ENCODE peak calls at places on chromosomes 3 and 15, in four cellular contexts. One of them, this sample, is unnamed.

GRCh38 chr3:113685956-113686721 is 10.3 kb downstream of the USF3 start:
- DNase-seq in stomach: no peak
- DNase-seq in SK-N-SH: no peak
- DNase-seq in HepG2: peak; percentile 78
- DNase-seq in this sample: no peak

GRCh38 chr3:29285356-29286070 is 4.6 kb downstream of the RBMS3 start:
- DNase-seq in stomach: no peak
- DNase-seq in SK-N-SH: no peak
- DNase-seq in HepG2: no peak
- DNase-seq in this sample: peak; percentile 57

GRCh38 chr3:82416828-82417227 is 655.4 kb upstream of the GBE1 start:
- DNase-seq in stomach: no peak
- DNase-seq in HepG2: no peak
- DNase-seq in SK-N-SH: no peak
- DNase-seq in this sample: no peak

GRCh38 chr3:82132210-82133069 is 371.0 kb upstream of the GBE1 start:
- DNase-seq in SK-N-SH: no peak
- DNase-seq in HepG2: peak; percentile 41
- DNase-seq in stomach: no peak
- DNase-seq in this sample: no peak

GRCh38 chr3:160755776-160756304 is at the start of gene PPM1L:
- DNase-seq in SK-N-SH: peak; percentile 76
- DNase-seq in HepG2: no peak
- DNase-seq in stomach: peak; percentile 68
- DNase-seq in this sample: no peak

GRCh38 chr3:183539821-183540220 is 15.7 kb downstream of the KLHL6 start:
- DNase-seq in HepG2: no peak
- DNase-seq in SK-N-SH: no peak
- DNase-seq in stomach: no peak
- DNase-seq in this sample: no peak

GRCh38 chr3:185724761-185725160 is 100.1 kb downstream of the IGF2BP2 start:
- DNase-seq in SK-N-SH: no peak
- DNase-seq in stomach: no peak
- DNase-seq in HepG2: no peak
- DNase-seq in this sample: no peak

GRCh38 chr3:112974178-112974517 is 755 bp downstream of the CD200R1 start:
- DNase-seq in SK-N-SH: no peak
- DNase-seq in stomach: no peak
- DNase-seq in HepG2: no peak
- DNase-seq in this sample: no peak

GRCh38 chr3:4493931-4494806 is 1.0 kb downstream of the ITPR1 start:
- DNase-seq in HepG2: no peak
- DNase-seq in SK-N-SH: peak; percentile 42
- DNase-seq in stomach: no peak
- DNase-seq in this sample: no peak

GRCh38 chr3:73765878-73766564 is 141.3 kb upstream of the PDZRN3 start:
- DNase-seq in SK-N-SH: no peak
- DNase-seq in stomach: no peak
- DNase-seq in HepG2: no peak
- DNase-seq in this sample: no peak

GRCh38 chr15:84810073-84810840 is 6.9 kb upstream of the ALPK3 start:
- DNase-seq in HepG2: no peak
- DNase-seq in stomach: no peak
- DNase-seq in SK-N-SH: no peak
- DNase-seq in this sample: no peak

GRCh38 chr15:78620839-78621421 is at the start of gene CHRNA3:
- DNase-seq in HepG2: no peak
- DNase-seq in SK-N-SH: peak; percentile 85
- DNase-seq in stomach: peak; percentile 9
- DNase-seq in this sample: no peak

GRCh38 chr15:75554717-75555116 is 24.4 kb downstream of the PTPN9 start:
- DNase-seq in SK-N-SH: no peak
- DNase-seq in HepG2: no peak
- DNase-seq in stomach: no peak
- DNase-seq in this sample: no peak

GRCh38 chr15:85582719-85583089 is 202.3 kb downstream of the AKAP13 start:
- DNase-seq in SK-N-SH: peak; percentile 56
- DNase-seq in stomach: peak; percentile 53
- DNase-seq in HepG2: no peak
- DNase-seq in this sample: no peak

GRCh38 chr3:22115581-22115980 is 364.6 kb upstream of the ZNF385D start:
- DNase-seq in SK-N-SH: no peak
- DNase-seq in HepG2: no peak
- DNase-seq in stomach: no peak
- DNase-seq in this sample: no peak

GRCh38 chr3:8482960-8483665 is 18.5 kb upstream of the LMCD1 start:
- DNase-seq in HepG2: peak; percentile 75
- DNase-seq in stomach: peak; percentile 58
- DNase-seq in SK-N-SH: no peak
- DNase-seq in this sample: no peak

GRCh38 chr3:23587513-23587912 is 218.2 kb upstream of the UBE2E1 start:
- DNase-seq in stomach: no peak
- DNase-seq in SK-N-SH: no peak
- DNase-seq in HepG2: no peak
- DNase-seq in this sample: no peak

GRCh38 chr15:29570121-29570930 is 251.9 kb downstream of the TJP1 start:
- DNase-seq in SK-N-SH: peak; percentile 76
- DNase-seq in stomach: no peak
- DNase-seq in HepG2: no peak
- DNase-seq in this sample: no peak

GRCh38 chr3:46098319-46098761 is 71.1 kb upstream of the XCR1 start:
- DNase-seq in SK-N-SH: no peak
- DNase-seq in stomach: no peak
- DNase-seq in HepG2: no peak
- DNase-seq in this sample: no peak

GRCh38 chr3:17355591-17355990 is 386.8 kb downstream of the TBC1D5 start:
- DNase-seq in stomach: no peak
- DNase-seq in HepG2: no peak
- DNase-seq in SK-N-SH: no peak
- DNase-seq in this sample: no peak

GRCh38 chr15:66498501-66499386 is 1.2 kb upstream of the SNAPC5 start:
- DNase-seq in SK-N-SH: peak; percentile 34
- DNase-seq in HepG2: peak; percentile 15
- DNase-seq in stomach: no peak
- DNase-seq in this sample: no peak

GRCh38 chr3:105093371-105093770 is 273.3 kb upstream of the ALCAM start:
- DNase-seq in SK-N-SH: no peak
- DNase-seq in stomach: no peak
- DNase-seq in HepG2: no peak
- DNase-seq in this sample: no peak

GRCh38 chr3:13644341-13645082 is 95.6 kb downstream of the FBLN2 start:
- DNase-seq in SK-N-SH: no peak
- DNase-seq in stomach: no peak
- DNase-seq in HepG2: no peak
- DNase-seq in this sample: no peak

GRCh38 chr15:40445411-40446055 is 4.8 kb downstream of the BAHD1 start:
- DNase-seq in SK-N-SH: no peak
- DNase-seq in stomach: no peak
- DNase-seq in HepG2: no peak
- DNase-seq in this sample: no peak

GRCh38 chr3:120477826-120478225 is 27.0 kb upstream of the FSTL1 start:
- DNase-seq in SK-N-SH: no peak
- DNase-seq in stomach: no peak
- DNase-seq in HepG2: no peak
- DNase-seq in this sample: no peak

GRCh38 chr3:12442654-12443501 is 41.4 kb upstream of the TSEN2 start:
- DNase-seq in stomach: no peak
- DNase-seq in SK-N-SH: no peak
- DNase-seq in HepG2: no peak
- DNase-seq in this sample: no peak

GRCh38 chr3:178513539-178514410 is 22.5 kb upstream of the KCNMB2 start:
- DNase-seq in SK-N-SH: no peak
- DNase-seq in stomach: no peak
- DNase-seq in HepG2: no peak
- DNase-seq in this sample: no peak

GRCh38 chr3:148331111-148331818 is 366.4 kb upstream of the AGTR1 start:
- DNase-seq in stomach: no peak
- DNase-seq in HepG2: no peak
- DNase-seq in SK-N-SH: no peak
- DNase-seq in this sample: no peak

GRCh38 chr15:63764124-63764827 is 69.5 kb downstream of the HERC1 start:
- DNase-seq in HepG2: no peak
- DNase-seq in SK-N-SH: no peak
- DNase-seq in stomach: no peak
- DNase-seq in this sample: no peak

GRCh38 chr15:69154026-69154425 is 6.4 kb upstream of the GLCE start:
- DNase-seq in HepG2: no peak
- DNase-seq in SK-N-SH: no peak
- DNase-seq in stomach: no peak
- DNase-seq in this sample: no peak

GRCh38 chr3:32500225-32500624 is 2.4 kb downstream of the CMTM6 start:
- DNase-seq in stomach: no peak
- DNase-seq in SK-N-SH: no peak
- DNase-seq in HepG2: no peak
- DNase-seq in this sample: no peak
- H3K27ac ChIP-seq in stomach: no peak overlapping the region
- H3K27ac ChIP-seq in SK-N-SH: no peak overlapping the region
- H3K27ac ChIP-seq in HepG2: no peak overlapping the region
- H3K27ac ChIP-seq in this sample: no peak overlapping the region

DNA sequence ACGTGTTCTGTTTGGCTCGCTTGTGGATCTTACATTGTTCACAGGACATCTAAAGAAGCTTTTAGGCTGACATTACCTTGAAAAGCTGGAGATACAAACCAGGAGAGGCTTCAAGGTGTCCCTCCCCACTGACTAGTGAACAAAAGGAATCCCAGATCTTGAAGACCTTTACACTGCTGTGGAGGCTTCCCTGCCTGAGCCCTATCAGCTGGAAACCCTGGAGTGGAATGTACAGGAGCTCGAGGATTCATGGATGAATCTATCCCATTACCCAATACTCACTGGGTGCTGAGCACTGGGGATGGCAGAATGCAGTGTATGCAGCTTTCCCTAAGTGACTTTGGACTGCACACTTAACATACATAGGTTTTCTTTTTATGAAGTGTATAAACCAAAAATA is 82.3 kb upstream of the MFGE8 start:
- DNase-seq in HepG2: no peak
- DNase-seq in stomach: no peak
- DNase-seq in SK-N-SH: no peak
- DNase-seq in this sample: no peak
- H3K4me3 ChIP-seq in HepG2: no peak overlapping the region
- H3K4me3 ChIP-seq in stomach: no peak overlapping the region
- H3K4me3 ChIP-seq in SK-N-SH: no peak overlapping the region
- H3K4me3 ChIP-seq in this sample: no peak overlapping the region

DNA sequence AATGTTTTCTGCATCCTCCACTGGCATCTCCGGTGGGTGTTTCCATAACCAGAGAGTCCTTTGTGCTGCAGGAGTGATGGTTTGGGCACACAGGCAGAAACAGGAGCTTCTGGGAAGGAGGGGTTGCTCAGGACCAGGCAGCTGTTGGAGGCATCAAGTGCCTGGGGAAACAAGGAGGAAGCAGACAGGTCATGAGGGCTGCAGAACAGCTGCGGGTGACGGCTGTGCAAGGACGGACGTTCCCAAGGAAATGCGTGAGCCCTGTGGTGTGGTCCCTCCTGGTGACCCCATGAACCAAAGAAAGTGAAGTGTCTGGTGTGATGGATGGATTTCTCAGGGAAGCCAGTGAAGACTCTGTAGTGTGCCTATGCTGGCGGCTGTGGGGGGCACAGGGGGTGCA is 61.2 kb upstream of the TNFAIP8L3 start:
- DNase-seq in HepG2: no peak
- DNase-seq in stomach: no peak
- DNase-seq in SK-N-SH: no peak
- DNase-seq in this sample: no peak
- TF ChIP-seq POLR2AphosphoS5 in HepG2: no peak
- TF ChIP-seq POLR2AphosphoS5 in stomach: no peak
- TF ChIP-seq POLR2AphosphoS5 in SK-N-SH: no peak
- TF ChIP-seq POLR2AphosphoS5 in this sample: no peak

DNA sequence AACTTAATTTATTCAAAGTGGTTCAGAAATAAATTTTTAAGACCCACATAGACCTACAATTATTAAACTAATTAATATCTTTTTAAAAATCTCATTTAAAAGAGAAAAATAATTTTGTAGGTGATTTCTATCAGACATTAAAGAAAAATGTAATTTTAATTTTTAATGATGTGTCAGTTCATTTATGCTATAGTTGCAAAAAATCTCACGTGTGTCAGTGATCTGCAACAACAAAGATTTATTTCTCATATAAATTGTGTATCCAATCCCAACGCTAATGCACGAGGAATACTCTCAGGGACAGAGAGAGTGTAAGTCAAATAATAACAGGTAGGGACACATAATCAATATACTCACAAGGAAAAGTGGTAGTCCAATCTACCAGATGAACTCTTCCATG is 456.6 kb upstream of the CCDC54 start:
- DNase-seq in SK-N-SH: no peak
- DNase-seq in HepG2: no peak
- DNase-seq in stomach: no peak
- DNase-seq in this sample: no peak
- H3K27ac ChIP-seq in SK-N-SH: no peak overlapping the region
- H3K27ac ChIP-seq in HepG2: no peak overlapping the region
- H3K27ac ChIP-seq in stomach: no peak overlapping the region
- H3K27ac ChIP-seq in this sample: no peak overlapping the region

GRCh38 chr3:52237006-52237658 is 1.8 kb downstream of the TWF2 start:
- DNase-seq in stomach: no peak
- DNase-seq in HepG2: no peak
- DNase-seq in SK-N-SH: no peak
- DNase-seq in this sample: no peak
- H3K4me3 ChIP-seq in stomach: peak overlapping the region; percentile 94
- H3K4me3 ChIP-seq in HepG2: peak overlapping the region; percentile 100
- H3K4me3 ChIP-seq in SK-N-SH: peak overlapping the region; percentile 90
- H3K4me3 ChIP-seq in this sample: no peak overlapping the region

DNA sequence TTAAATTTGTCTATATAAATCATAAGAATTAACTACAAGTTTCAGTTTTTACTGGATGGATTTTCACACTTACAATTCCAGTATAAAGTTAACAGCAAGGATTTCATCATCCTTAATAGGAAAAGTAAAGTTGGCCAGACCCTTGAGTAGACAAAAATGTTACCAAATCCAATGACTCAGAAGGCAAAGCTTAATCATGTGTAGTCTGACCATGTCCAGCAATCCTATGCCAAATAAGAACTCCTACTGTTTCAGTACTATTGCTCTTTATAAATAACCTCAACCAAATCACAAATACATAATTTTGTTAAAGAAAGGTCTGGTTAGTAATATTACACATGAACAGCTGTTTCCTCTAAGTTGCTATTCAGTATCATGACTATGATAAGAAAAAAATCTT is 35.0 kb downstream of the PLOD2 start:
- DNase-seq in HepG2: peak; percentile 56
- DNase-seq in SK-N-SH: no peak
- DNase-seq in stomach: no peak
- DNase-seq in this sample: no peak
- TF ChIP-seq POLR2AphosphoS5 in HepG2: no peak
- TF ChIP-seq POLR2AphosphoS5 in SK-N-SH: no peak
- TF ChIP-seq POLR2AphosphoS5 in stomach: peak; percentile 39
- TF ChIP-seq POLR2AphosphoS5 in this sample: no peak

This sample was measured in SK-N-MC.